ENCODE peak calls at places on chromosomes 5 and 9, in eight cellular contexts. H, G, S, J, N, Q, U and C are unnamed samples.

GRCh38 chr5:132103969-132104391 is 30.4 kb downstream of the CSF2 start:
- DNase-seq in N (no peak), J (no peak), U (no peak), G (no peak), H (peak), Q (no peak), S (no peak), C (no peak)

GRCh38 chr9:130282000-130282700 is 16.6 kb downstream of the HMCN2 start:
- DNase-seq in N (no peak), S (peak), Q (peak), G (no peak), H (no peak), J (no peak), U (no peak), C (no peak)

GRCh38 chr5:71576241-71576640 is 10.9 kb upstream of the MCCC2 start:
- DNase-seq in Q (no peak), H (no peak), J (no peak), N (no peak), U (no peak), G (no peak), S (no peak), C (no peak)

GRCh38 chr5:116883875-116884274 is 309.3 kb upstream of the SEMA6A start:
- DNase-seq in U (no peak), N (no peak), G (no peak), J (no peak), Q (no peak), S (no peak), H (no peak), C (no peak)

GRCh38 chr5:80793354-80793753 is 138.6 kb upstream of the DHFR start:
- DNase-seq in U (no peak), H (no peak), G (no peak), Q (no peak), J (no peak), N (no peak), S (no peak), C (no peak)

GRCh38 chr5:7246312-7246711 is 149.6 kb upstream of the ADCY2 start:
- DNase-seq in H (no peak), N (no peak), U (no peak), S (no peak), J (no peak), Q (no peak), G (no peak), C (no peak)

GRCh38 chr5:148011407-148012124 is 52.2 kb upstream of the SPINK5 start:
- DNase-seq in N (no peak), S (no peak), H (no peak), Q (peak), U (peak), J (no peak), G (no peak), C (no peak)

GRCh38 chr9:4417578-4418325 is 72.5 kb upstream of the SLC1A1 start:
- DNase-seq in S (no peak), G (no peak), U (no peak), Q (no peak), N (no peak), H (no peak), J (no peak), C (no peak)

GRCh38 chr5:150022163-150022540 is 21.6 kb downstream of the HMGXB3 start:
- DNase-seq in H (no peak), S (no peak), J (no peak), Q (peak), N (peak), U (no peak), G (no peak), C (no peak)

GRCh38 chr5:41748631-41749030 is 121.6 kb downstream of the OXCT1 start:
- DNase-seq in U (no peak), S (no peak), G (no peak), N (no peak), Q (no peak), H (peak), J (no peak), C (no peak)

GRCh38 chr9:26191711-26192110 is 513.5 kb upstream of the TUSC1 start:
- DNase-seq in N (no peak), S (no peak), J (no peak), Q (no peak), G (no peak), H (no peak), U (no peak), C (no peak)

GRCh38 chr9:89791754-89792153 is 186.9 kb downstream of the GADD45G start:
- DNase-seq in Q (peak), H (no peak), N (no peak), U (no peak), G (no peak), S (peak), J (no peak), C (no peak)

GRCh38 chr5:76685598-76686169 is 30.2 kb upstream of the F2R start:
- DNase-seq in S (no peak), N (no peak), H (no peak), G (no peak), U (no peak), J (no peak), Q (no peak), C (no peak)

GRCh38 chr5:25028994-25029393 is 384.2 kb upstream of the CDH10 start:
- DNase-seq in N (no peak), Q (peak), J (peak), G (no peak), S (peak), U (no peak), H (no peak), C (no peak)